ENCODE peak calls at places on chromosomes 4 and X, in five cellular contexts. One of them, this sample, is unnamed.

GRCh38 chr4:31114821-31115220 is 394.7 kb downstream of the PCDH7 start:
- DNase-seq in fibroblast of lung: peak; percentile 56
- DNase-seq in GM06990: no peak
- DNase-seq in heart right ventricle: no peak
- DNase-seq in brain microvascular endothelial cell: peak; percentile 2
- DNase-seq in this sample: no peak

GRCh38 chr4:38090450-38091246 is 130.4 kb downstream of the PTTG2 start:
- DNase-seq in brain microvascular endothelial cell: no peak
- DNase-seq in fibroblast of lung: no peak
- DNase-seq in GM06990: no peak
- DNase-seq in heart right ventricle: no peak
- DNase-seq in this sample: no peak

GRCh38 chr4:55906999-55907398 is 41.7 kb upstream of the CEP135 start:
- DNase-seq in heart right ventricle: no peak
- DNase-seq in GM06990: no peak
- DNase-seq in brain microvascular endothelial cell: no peak
- DNase-seq in fibroblast of lung: peak; percentile 45
- DNase-seq in this sample: no peak

GRCh38 chr4:13059015-13059414 is 425.1 kb downstream of the RAB28 start:
- DNase-seq in fibroblast of lung: no peak
- DNase-seq in heart right ventricle: no peak
- DNase-seq in GM06990: no peak
- DNase-seq in brain microvascular endothelial cell: no peak
- DNase-seq in this sample: no peak

GRCh38 chrX:149004936-149005335 is 500.2 kb downstream of the IDS start:
- DNase-seq in fibroblast of lung: no peak
- DNase-seq in GM06990: no peak
- DNase-seq in brain microvascular endothelial cell: no peak
- DNase-seq in heart right ventricle: no peak
- DNase-seq in this sample: no peak

GRCh38 chr4:39814403-39815185 is 116.7 kb downstream of the UBE2K start:
- DNase-seq in heart right ventricle: no peak
- DNase-seq in fibroblast of lung: peak; percentile 30
- DNase-seq in brain microvascular endothelial cell: peak; percentile 5
- DNase-seq in GM06990: peak; percentile 16
- DNase-seq in this sample: no peak

GRCh38 chr4:56786955-56787354 is 34.5 kb downstream of the SPINK2 start:
- DNase-seq in fibroblast of lung: peak; percentile 95
- DNase-seq in heart right ventricle: peak; percentile 66
- DNase-seq in GM06990: no peak
- DNase-seq in brain microvascular endothelial cell: peak; percentile 82
- DNase-seq in this sample: no peak

GRCh38 chr4:34720563-34720962 is 1523.8 kb downstream of the ARAP2 start:
- DNase-seq in GM06990: no peak
- DNase-seq in brain microvascular endothelial cell: no peak
- DNase-seq in fibroblast of lung: peak; percentile 28
- DNase-seq in heart right ventricle: no peak
- DNase-seq in this sample: no peak

GRCh38 chr4:15344041-15344440 is 83.8 kb upstream of the C1QTNF7 start:
- DNase-seq in brain microvascular endothelial cell: peak; percentile 12
- DNase-seq in heart right ventricle: no peak
- DNase-seq in fibroblast of lung: peak; percentile 73
- DNase-seq in GM06990: no peak
- DNase-seq in this sample: no peak

GRCh38 chr4:29459926-29460325 is 1260.2 kb upstream of the PCDH7 start:
- DNase-seq in brain microvascular endothelial cell: no peak
- DNase-seq in heart right ventricle: no peak
- DNase-seq in fibroblast of lung: peak; percentile 2
- DNase-seq in GM06990: no peak
- DNase-seq in this sample: no peak

GRCh38 chr4:141328550-141329173 is 108.0 kb downstream of the ZNF330 start:
- DNase-seq in GM06990: no peak
- DNase-seq in heart right ventricle: no peak
- DNase-seq in brain microvascular endothelial cell: no peak
- DNase-seq in fibroblast of lung: no peak
- DNase-seq in this sample: no peak

DNA sequence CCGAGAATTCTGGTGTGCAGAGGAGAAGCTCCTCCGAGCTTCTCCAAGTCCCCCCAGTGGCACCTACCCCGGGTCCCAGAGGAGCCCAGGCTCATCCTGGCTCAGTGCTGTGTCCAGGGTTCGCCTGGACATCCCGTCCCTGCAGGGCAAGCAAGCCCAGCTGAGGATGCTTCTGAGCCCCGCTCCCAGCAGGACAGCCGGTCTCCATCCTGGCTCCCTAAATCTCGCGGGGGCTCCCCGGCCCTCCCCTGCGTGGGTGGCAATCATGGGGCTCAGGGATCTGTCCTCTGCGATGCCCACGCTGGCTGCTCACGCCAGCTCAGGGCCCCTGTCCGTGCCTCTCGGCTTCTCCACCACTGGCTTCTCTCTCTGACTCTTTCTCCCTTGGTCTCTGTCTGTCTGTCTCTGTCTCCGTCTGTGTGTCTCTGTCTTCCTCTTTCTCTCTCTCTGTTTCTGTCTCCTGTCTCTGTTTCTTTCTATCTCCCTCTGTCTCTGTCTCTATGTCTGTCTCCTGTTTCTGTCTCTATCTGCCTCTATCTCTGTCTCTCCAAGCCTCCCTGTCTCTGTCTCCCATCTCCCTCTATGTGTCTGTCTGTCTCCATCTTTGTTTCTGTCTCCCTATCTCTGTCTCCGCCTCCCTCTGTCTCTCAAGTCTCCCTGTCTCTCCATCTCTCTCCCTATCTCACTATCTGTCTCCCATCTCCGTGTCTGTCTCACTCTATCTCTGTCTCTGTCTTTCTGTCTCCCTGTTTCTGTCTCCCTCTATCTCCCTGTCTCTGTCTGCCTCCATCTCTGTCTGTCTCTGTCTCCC is 27.8 kb upstream of the SLC25A6 start:
- DNase-seq in GM06990: no peak
- DNase-seq in brain microvascular endothelial cell: no peak
- DNase-seq in heart right ventricle: no peak
- DNase-seq in fibroblast of lung: no peak
- DNase-seq in this sample: no peak
- H3K36me3 ChIP-seq in GM06990: peaks cover 22% of the 10 kb centered on the region
- H3K36me3 ChIP-seq in brain microvascular endothelial cell: peaks cover 28% of the 10 kb centered on the region
- H3K36me3 ChIP-seq in heart right ventricle: peaks cover 47% of the 10 kb centered on the region
- H3K36me3 ChIP-seq in fibroblast of lung: peaks cover 18% of the 10 kb centered on the region
- H3K36me3 ChIP-seq in this sample: peaks cover 52% of the 10 kb centered on the region

GRCh38 chr4:153954654-153955053 is 165.8 kb upstream of the SFRP2 start:
- DNase-seq in brain microvascular endothelial cell: no peak
- DNase-seq in fibroblast of lung: no peak
- DNase-seq in heart right ventricle: no peak
- DNase-seq in GM06990: no peak
- DNase-seq in this sample: no peak
- H3K36me3 ChIP-seq in brain microvascular endothelial cell: no peaks in the 10 kb centered on the region
- H3K36me3 ChIP-seq in fibroblast of lung: no peaks in the 10 kb centered on the region
- H3K36me3 ChIP-seq in heart right ventricle: no peaks in the 10 kb centered on the region
- H3K36me3 ChIP-seq in GM06990: no peaks in the 10 kb centered on the region
- H3K36me3 ChIP-seq in this sample: no peaks in the 10 kb centered on the region

GRCh38 chr4:98919996-98920395 is 8.9 kb downstream of the EIF4E start:
- DNase-seq in GM06990: no peak
- DNase-seq in fibroblast of lung: peak; percentile 76
- DNase-seq in brain microvascular endothelial cell: no peak
- DNase-seq in heart right ventricle: no peak
- DNase-seq in this sample: no peak
- H3K36me3 ChIP-seq in GM06990: peaks cover 2% of the 10 kb centered on the region
- H3K36me3 ChIP-seq in fibroblast of lung: no peaks in the 10 kb centered on the region
- H3K36me3 ChIP-seq in brain microvascular endothelial cell: peaks cover 5% of the 10 kb centered on the region
- H3K36me3 ChIP-seq in heart right ventricle: peaks cover 7% of the 10 kb centered on the region
- H3K36me3 ChIP-seq in this sample: peaks cover 24% of the 10 kb centered on the region

DNA sequence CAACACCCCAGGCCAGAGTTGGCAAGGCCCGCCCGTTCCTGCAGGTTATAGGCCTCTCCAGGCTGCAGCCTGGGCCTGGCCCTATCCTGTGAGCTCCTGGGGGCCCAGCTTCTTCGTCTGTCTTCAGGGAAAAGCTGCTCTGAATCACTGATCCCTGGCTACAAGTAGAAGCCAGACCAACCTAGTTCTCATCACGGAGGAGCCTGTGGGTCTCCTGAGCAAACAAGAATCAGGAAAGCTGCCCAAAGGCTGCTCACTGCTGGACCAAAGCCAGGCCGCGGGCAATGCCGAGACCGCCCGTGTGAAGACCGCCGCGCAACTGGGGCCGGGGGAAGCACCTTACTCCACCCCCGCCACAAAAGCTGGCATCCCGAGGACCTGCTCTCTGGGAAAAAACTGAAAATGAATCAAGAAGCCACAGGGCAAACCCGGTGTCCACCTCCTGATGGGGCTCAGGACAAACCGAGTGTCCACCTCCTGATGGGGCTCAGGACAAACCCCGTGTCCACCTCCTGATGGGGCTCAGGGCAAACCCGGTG is 12.8 kb downstream of the CTBP1 start:
- DNase-seq in brain microvascular endothelial cell: no peak
- DNase-seq in fibroblast of lung: no peak
- DNase-seq in heart right ventricle: no peak
- DNase-seq in GM06990: no peak
- DNase-seq in this sample: no peak
- H3K36me3 ChIP-seq in brain microvascular endothelial cell: peaks cover 64% of the 10 kb centered on the region
- H3K36me3 ChIP-seq in fibroblast of lung: peaks cover 57% of the 10 kb centered on the region
- H3K36me3 ChIP-seq in heart right ventricle: peaks cover 77% of the 10 kb centered on the region
- H3K36me3 ChIP-seq in GM06990: peaks cover 53% of the 10 kb centered on the region
- H3K36me3 ChIP-seq in this sample: peaks cover 20% of the 10 kb centered on the region

DNA sequence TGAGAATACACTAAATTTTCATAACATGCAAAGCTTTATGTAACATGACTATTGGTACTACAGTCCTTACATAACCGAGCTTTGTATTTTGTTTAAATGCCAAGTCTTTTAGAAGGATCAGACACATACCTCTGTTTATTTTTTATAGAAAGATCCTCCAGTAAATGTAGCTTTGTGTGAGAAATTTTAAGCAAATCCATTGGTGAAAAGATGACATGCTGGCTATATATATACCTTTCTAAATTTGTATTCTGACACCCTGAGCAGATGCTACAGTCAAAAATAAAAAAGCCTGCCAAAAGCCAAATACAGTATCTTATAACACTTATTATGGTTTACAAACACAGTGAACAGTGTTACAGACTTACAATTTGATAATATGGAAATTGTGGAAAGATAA is at the start of gene YIPF7:
- DNase-seq in heart right ventricle: no peak
- DNase-seq in brain microvascular endothelial cell: no peak
- DNase-seq in GM06990: no peak
- DNase-seq in fibroblast of lung: no peak
- DNase-seq in this sample: no peak
- H3K36me3 ChIP-seq in heart right ventricle: no peaks in the 10 kb centered on the region
- H3K36me3 ChIP-seq in brain microvascular endothelial cell: no peaks in the 10 kb centered on the region
- H3K36me3 ChIP-seq in GM06990: no peaks in the 10 kb centered on the region
- H3K36me3 ChIP-seq in fibroblast of lung: no peaks in the 10 kb centered on the region
- H3K36me3 ChIP-seq in this sample: no peaks in the 10 kb centered on the region

GRCh38 chr4:184802203-184803015 is 23.4 kb downstream of the ACSL1 start:
- DNase-seq in GM06990: no peak
- DNase-seq in fibroblast of lung: peak; percentile 22
- DNase-seq in brain microvascular endothelial cell: no peak
- DNase-seq in heart right ventricle: no peak
- DNase-seq in this sample: peak; percentile 41
- H3K36me3 ChIP-seq in GM06990: peaks cover 17% of the 10 kb centered on the region
- H3K36me3 ChIP-seq in fibroblast of lung: no peaks in the 10 kb centered on the region
- H3K36me3 ChIP-seq in brain microvascular endothelial cell: no peaks in the 10 kb centered on the region
- H3K36me3 ChIP-seq in heart right ventricle: peaks cover 31% of the 10 kb centered on the region
- H3K36me3 ChIP-seq in this sample: no peaks in the 10 kb centered on the region

DNA sequence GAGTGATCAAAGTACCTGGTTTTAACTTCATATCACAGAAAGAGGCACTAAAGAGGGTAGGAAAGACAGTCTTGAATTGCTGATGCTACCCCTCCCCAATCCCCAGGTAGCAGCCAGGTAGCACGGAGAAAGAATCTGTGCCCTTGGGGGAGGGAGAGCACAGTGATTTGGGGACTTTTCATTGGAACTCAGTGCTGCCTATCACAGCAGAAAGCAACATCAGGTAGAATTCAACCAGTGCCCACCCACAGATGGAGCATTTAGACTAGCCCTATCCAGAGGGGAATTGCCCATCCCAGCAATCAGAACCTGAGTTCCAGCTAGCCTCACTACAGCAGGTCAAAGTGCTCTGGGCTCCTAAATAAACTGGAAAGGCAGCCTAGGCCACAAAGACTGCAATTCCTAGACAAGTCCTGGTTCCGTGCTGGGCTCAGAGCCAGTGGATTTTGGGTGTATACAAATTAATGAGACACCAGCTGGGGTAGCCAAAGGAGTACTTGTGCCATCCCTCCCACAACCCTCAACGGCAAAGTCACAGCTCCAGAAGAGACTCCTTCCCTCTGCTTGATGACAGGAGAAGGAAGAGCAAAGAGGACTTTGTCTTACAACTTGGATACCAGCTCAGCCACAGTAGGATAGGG is 228.1 kb downstream of the THOC2 start:
- DNase-seq in fibroblast of lung: no peak
- DNase-seq in brain microvascular endothelial cell: no peak
- DNase-seq in GM06990: no peak
- DNase-seq in heart right ventricle: no peak
- DNase-seq in this sample: no peak
- H3K36me3 ChIP-seq in fibroblast of lung: no peaks in the 10 kb centered on the region
- H3K36me3 ChIP-seq in brain microvascular endothelial cell: no peaks in the 10 kb centered on the region
- H3K36me3 ChIP-seq in GM06990: no peaks in the 10 kb centered on the region
- H3K36me3 ChIP-seq in heart right ventricle: no peaks in the 10 kb centered on the region
- H3K36me3 ChIP-seq in this sample: no peaks in the 10 kb centered on the region

DNA sequence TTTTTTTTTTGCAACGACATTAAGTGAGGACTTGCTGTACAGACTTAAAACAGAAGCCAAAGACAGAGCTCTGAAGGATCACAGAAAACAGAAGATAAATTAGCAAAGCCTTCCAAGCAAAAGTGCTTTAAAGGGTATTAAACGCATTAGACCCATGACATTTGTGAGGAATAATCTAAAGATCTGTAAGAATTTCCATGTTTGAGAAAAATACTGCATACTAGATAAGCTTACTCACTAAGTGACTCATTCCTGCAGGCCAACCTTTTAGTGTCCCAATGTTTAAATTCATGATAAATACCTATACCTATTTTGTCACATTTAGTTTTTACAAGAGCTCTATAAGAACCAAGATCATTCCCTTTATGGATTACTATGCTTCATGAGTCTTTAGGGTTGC is 27.3 kb downstream of the SMARCA1 start:
- DNase-seq in fibroblast of lung: peak; percentile 60
- DNase-seq in heart right ventricle: no peak
- DNase-seq in brain microvascular endothelial cell: no peak
- DNase-seq in GM06990: no peak
- DNase-seq in this sample: no peak
- H3K36me3 ChIP-seq in fibroblast of lung: no peaks in the 10 kb centered on the region
- H3K36me3 ChIP-seq in heart right ventricle: peaks cover 73% of the 10 kb centered on the region
- H3K36me3 ChIP-seq in brain microvascular endothelial cell: peaks cover 8% of the 10 kb centered on the region
- H3K36me3 ChIP-seq in GM06990: no peaks in the 10 kb centered on the region
- H3K36me3 ChIP-seq in this sample: peaks cover 26% of the 10 kb centered on the region